ENCODE peak calls at places on chromosomes 2 and 18, in five cellular contexts. U, Q, D, V and H are unnamed samples.

GRCh38 chr2:16183345-16183744 is 243.0 kb downstream of the MYCN start:
- DNase-seq in U (no peak), Q (no peak), D (no peak), V (no peak), H (no peak)

GRCh38 chr2:20594957-20595356 is 55.9 kb downstream of the HS1BP3 start:
- DNase-seq in U (no peak), Q (no peak), D (no peak), V (peak; percentile 21), H (no peak)

GRCh38 chr2:98489971-98490962 is 45.6 kb downstream of the INPP4A start:
- DNase-seq in U (no peak), Q (no peak), D (no peak), V (no peak), H (no peak)

GRCh38 chr2:217030081-217030480 is 170.2 kb upstream of the TNP1 start:
- DNase-seq in U (no peak), Q (no peak), D (no peak), V (no peak), H (no peak)

GRCh38 chr2:43522177-43522576 is 73.7 kb downstream of the THADA start:
- DNase-seq in U (no peak), Q (no peak), D (no peak), V (no peak), H (no peak)

GRCh38 chr2:202135111-202135874 is 62.2 kb downstream of the KIAA2012 start:
- DNase-seq in U (peak; percentile 69), Q (no peak), D (peak; percentile 65), V (no peak), H (no peak)

GRCh38 chr2:174667461-174667860 is 69.9 kb upstream of the WIPF1 start:
- DNase-seq in U (no peak), Q (no peak), D (no peak), V (peak; percentile 30), H (no peak)

GRCh38 chr2:25817630-25818029 is 60.7 kb downstream of the ASXL2 start:
- DNase-seq in U (no peak), Q (peak; percentile 57), D (no peak), V (no peak), H (peak; percentile 64)

GRCh38 chr2:52269696-52270485 is 1238.0 kb upstream of the NRXN1 start:
- DNase-seq in U (no peak), Q (no peak), D (no peak), V (no peak), H (no peak)

GRCh38 chr2:2016912-2017311 is 272.6 kb upstream of the PXDN start:
- DNase-seq in U (no peak), Q (no peak), D (no peak), V (no peak), H (no peak)

GRCh38 chr2:64699712-64700111 is 46.0 kb upstream of the SERTAD2 start:
- DNase-seq in U (no peak), Q (peak; percentile 86), D (no peak), V (no peak), H (no peak)

GRCh38 chr2:30232801-30233130 is 1.4 kb downstream of the LBH start:
- DNase-seq in U (no peak), Q (no peak), D (no peak), V (no peak), H (no peak)

GRCh38 chr2:31802711-31803110 is 208.1 kb downstream of the MEMO1 start:
- DNase-seq in U (no peak), Q (no peak), D (no peak), V (no peak), H (no peak)

GRCh38 chr18:50092250-50092780 is 102.6 kb downstream of the MYO5B start:
- DNase-seq in U (peak; percentile 35), Q (no peak), D (no peak), V (no peak), H (no peak)

GRCh38 chr18:21330122-21330701 is 88.2 kb downstream of the GREB1L start:
- DNase-seq in U (peak; percentile 2), Q (peak; percentile 32), D (peak; percentile 69), V (peak; percentile 78), H (no peak)

GRCh38 chr2:127408004-127408806 is 10.0 kb upstream of the PROC start:
- DNase-seq in U (peak; percentile 90), Q (peak; percentile 62), D (peak; percentile 73), V (peak; percentile 95), H (peak; percentile 90)

GRCh38 chr18:41320090-41320489 is 634.9 kb upstream of the PIK3C3 start:
- DNase-seq in U (no peak), Q (no peak), D (peak; percentile 79), V (no peak), H (no peak)

GRCh38 chr2:165149439-165149838 is 54.4 kb downstream of the SCN3A start:
- DNase-seq in U (no peak), Q (peak; percentile 88), D (no peak), V (no peak), H (no peak)

GRCh38 chr18:47944972-47945843 is 14.7 kb upstream of the SMAD2 start:
- DNase-seq in U (no peak), Q (peak; percentile 16), D (peak; percentile 97), V (no peak), H (no peak)

GRCh38 chr2:120228503-120228902 is 5.3 kb upstream of the TMEM185B start:
- DNase-seq in U (no peak), Q (peak; percentile 33), D (no peak), V (no peak), H (no peak)

GRCh38 chr2:109171444-109172334 is 42.7 kb downstream of the SH3RF3 start:
- DNase-seq in U (peak; percentile 35), Q (no peak), D (peak; percentile 32), V (peak; percentile 35), H (no peak)

GRCh38 chr2:1839066-1839756 is 94.9 kb upstream of the PXDN start:
- DNase-seq in U (no peak), Q (no peak), D (no peak), V (no peak), H (no peak)

GRCh38 chr2:238288650-238289573 is 502 bp upstream of the PER2 start:
- DNase-seq in U (peak; percentile 100), Q (peak; percentile 99), D (peak; percentile 90), V (peak; percentile 96), H (peak; percentile 99)
- TF ChIP-seq CTCF in U (no peak), Q (peak; percentile 27), D (peak; percentile 39), V (peak; percentile 25), H (peak; percentile 27)

DNA sequence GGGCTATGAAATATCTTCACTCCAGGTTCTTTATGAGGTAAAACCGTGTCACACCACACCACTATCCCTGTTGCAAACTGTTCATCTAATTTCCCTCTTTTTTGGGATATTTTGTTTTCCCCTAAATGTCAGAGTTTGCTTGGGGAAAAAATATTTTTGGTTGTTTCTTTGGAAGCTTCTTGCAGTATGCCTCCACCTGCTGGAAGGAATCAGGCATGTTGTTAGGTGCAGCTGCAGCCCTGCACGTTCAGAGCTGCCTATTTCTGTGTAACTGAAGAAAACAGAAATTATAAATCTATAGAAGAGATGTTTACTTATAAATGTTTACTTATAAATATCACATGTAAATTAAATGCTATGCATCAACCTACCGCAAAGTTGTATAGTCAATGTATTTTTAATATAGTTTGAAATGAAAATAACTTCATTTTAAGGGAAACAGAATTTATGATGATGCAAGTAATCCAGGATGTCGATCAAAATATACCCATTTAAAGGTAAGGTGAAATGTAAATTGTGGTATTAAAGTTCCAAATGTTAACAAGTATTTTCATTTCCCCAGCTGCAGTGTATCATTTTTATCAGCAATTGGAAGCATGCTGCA is 238.0 kb downstream of the ZNF516 start:
- DNase-seq in U (peak; percentile 16), Q (peak; percentile 39), D (peak; percentile 65), V (no peak), H (no peak)
- TF ChIP-seq CTCF in U (peak; percentile 17), Q (peak; percentile 43), D (peak; percentile 71), V (peak; percentile 37), H (peak; percentile 11)

GRCh38 chr2:200306719-200306968 is 151 bp downstream of the SPATS2L start:
- DNase-seq in U (no peak), Q (no peak), D (no peak), V (no peak), H (peak; percentile 78)

GRCh38 chr2:200306969-200307811 is 697 bp downstream of the SPATS2L start:
- DNase-seq in U (peak; percentile 54), Q (peak; percentile 71), D (no peak), V (peak; percentile 62), H (no peak)

GRCh38 chr2:200308421-200309295 is 2.2 kb downstream of the SPATS2L start:
- DNase-seq in U (no peak), Q (peak; percentile 11), D (no peak), V (no peak), H (no peak)

GRCh38 chr2:200308001-200308400 is 1.5 kb downstream of the SPATS2L start:
- DNase-seq in U (no peak), Q (no peak), D (peak; percentile 45), V (no peak), H (no peak)

DNA sequence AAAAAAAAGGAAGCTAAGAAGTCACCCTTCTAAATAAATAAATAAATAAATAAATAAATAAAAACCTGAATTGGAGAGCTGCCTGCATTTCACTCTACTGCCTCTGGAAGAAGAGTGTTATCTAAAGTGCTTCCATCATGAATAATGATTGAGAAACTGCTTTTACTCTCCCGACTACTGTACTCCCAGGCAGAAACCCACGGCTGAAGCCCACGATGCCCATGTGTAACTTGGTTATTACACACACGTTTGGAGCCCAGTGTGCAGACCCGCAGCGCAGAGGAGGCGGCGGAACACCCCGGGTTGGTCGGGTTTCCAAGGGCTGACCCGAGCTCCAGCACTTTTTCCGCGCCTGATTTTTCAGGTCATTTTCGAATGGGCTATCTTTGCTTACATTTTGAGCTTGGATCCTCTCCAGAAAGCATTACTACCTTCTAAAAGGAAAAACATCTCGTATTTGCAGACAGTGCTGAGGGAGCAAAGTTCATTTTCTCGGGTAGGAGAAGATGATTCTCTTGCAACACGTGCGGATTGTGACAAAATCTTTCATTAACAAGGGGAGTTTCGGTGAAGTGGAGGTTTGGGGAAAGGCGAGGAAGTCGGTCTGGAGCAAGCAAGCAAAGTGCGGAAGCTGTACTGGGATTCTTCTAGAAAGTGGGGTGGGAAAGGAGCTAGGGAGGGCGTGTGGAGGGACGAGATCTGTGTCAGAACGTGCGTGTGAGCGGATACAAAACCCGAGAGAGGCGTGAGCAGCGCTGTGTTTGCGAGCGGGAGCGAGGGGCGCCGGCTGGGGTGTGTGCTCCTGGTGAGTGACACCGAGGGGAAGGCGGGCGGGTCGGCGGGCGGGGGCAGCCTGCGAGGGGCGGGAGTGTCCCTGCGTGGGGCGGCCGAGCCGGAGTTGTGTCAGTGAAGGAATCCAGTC is at the start of gene SPATS2L:
- DNase-seq in U (peak; percentile 79), Q (peak; percentile 86), D (peak; percentile 65), V (peak; percentile 84), H (no peak)
- TF ChIP-seq CTCF in U (no peak), Q (no peak), D (no peak), V (peak; percentile 19), H (no peak)

GRCh38 chr2:215552144-215552580 is 116.3 kb upstream of the FN1 start:
- DNase-seq in U (no peak), Q (no peak), D (no peak), V (no peak), H (no peak)

GRCh38 chr2:215550331-215550730 is 114.5 kb upstream of the FN1 start:
- DNase-seq in U (no peak), Q (no peak), D (no peak), V (no peak), H (no peak)

GRCh38 chr2:215556979-215557378 is 121.1 kb upstream of the FN1 start:
- DNase-seq in U (no peak), Q (no peak), D (peak; percentile 55), V (no peak), H (no peak)

GRCh38 chr2:215554689-215555088 is 118.8 kb upstream of the FN1 start:
- DNase-seq in U (no peak), Q (no peak), D (peak; percentile 84), V (no peak), H (no peak)

DNA sequence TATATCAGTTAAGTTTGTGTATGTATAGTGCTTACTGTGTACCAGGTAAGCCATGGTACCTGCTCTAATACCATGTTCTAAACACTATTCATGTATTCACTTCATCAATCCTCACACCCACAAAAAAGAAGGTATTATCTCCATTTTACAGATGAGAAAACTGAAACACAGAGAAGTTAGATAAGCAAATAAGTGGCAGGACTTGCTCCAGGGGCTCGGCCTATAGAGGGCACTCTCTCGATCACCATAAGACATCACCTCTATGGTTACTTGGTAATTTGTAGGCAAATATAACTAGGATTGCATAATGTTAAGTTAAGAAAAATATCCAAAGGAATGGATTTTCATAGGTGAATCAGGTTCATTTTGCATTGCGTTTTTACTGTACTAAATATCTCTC is 118.1 kb upstream of the FN1 start:
- DNase-seq in U (no peak), Q (peak; percentile 39), D (peak; percentile 19), V (no peak), H (no peak)
- TF ChIP-seq CTCF in U (no peak), Q (peak; percentile 29), D (no peak), V (no peak), H (peak; percentile 31)